ENCODE peak calls at places on chromosomes 12 and 14, in eight cellular contexts. One of them, this sample, is unnamed. For H3K27me3, the result is how much of the 10 kb centered on the place peaks cover.

GRCh38 chr14:99724196-99724891 is 40.2 kb downstream of the CYP46A1 start:
- DNase-seq in dorsolateral prefrontal cortex: no peak
- DNase-seq in HL-60: no peak
- DNase-seq in cardiac muscle cell: no peak
- DNase-seq in heart right ventricle: no peak
- DNase-seq in left ventricle myocardium inferior: no peak
- DNase-seq in thyroid gland: no peak
- DNase-seq in brain microvascular endothelial cell: no peak
- DNase-seq in this sample: no peak

GRCh38 chr12:6700646-6701051 is at the start of gene PIANP:
- DNase-seq in heart right ventricle: peak
- DNase-seq in left ventricle myocardium inferior: peak
- DNase-seq in brain microvascular endothelial cell: no peak
- DNase-seq in dorsolateral prefrontal cortex: peak
- DNase-seq in HL-60: no peak
- DNase-seq in thyroid gland: no peak
- DNase-seq in cardiac muscle cell: peak
- DNase-seq in this sample: peak

GRCh38 chr12:127245009-127245408 is 1022.0 kb upstream of the TMEM132C start:
- DNase-seq in left ventricle myocardium inferior: no peak
- DNase-seq in thyroid gland: no peak
- DNase-seq in dorsolateral prefrontal cortex: no peak
- DNase-seq in heart right ventricle: no peak
- DNase-seq in cardiac muscle cell: no peak
- DNase-seq in HL-60: no peak
- DNase-seq in brain microvascular endothelial cell: no peak
- DNase-seq in this sample: no peak

GRCh38 chr12:130214686-130215370 is 52.6 kb downstream of the FZD10 start:
- DNase-seq in heart right ventricle: no peak
- DNase-seq in brain microvascular endothelial cell: no peak
- DNase-seq in dorsolateral prefrontal cortex: no peak
- DNase-seq in left ventricle myocardium inferior: no peak
- DNase-seq in cardiac muscle cell: no peak
- DNase-seq in HL-60: no peak
- DNase-seq in thyroid gland: no peak
- DNase-seq in this sample: no peak

GRCh38 chr12:9727813-9728212 is 5.1 kb downstream of the CLECL1 start:
- DNase-seq in left ventricle myocardium inferior: no peak
- DNase-seq in brain microvascular endothelial cell: no peak
- DNase-seq in dorsolateral prefrontal cortex: no peak
- DNase-seq in HL-60: no peak
- DNase-seq in thyroid gland: no peak
- DNase-seq in cardiac muscle cell: no peak
- DNase-seq in heart right ventricle: no peak
- DNase-seq in this sample: no peak

GRCh38 chr14:38931969-38932652 is 170.9 kb downstream of the SEC23A start:
- DNase-seq in cardiac muscle cell: no peak
- DNase-seq in HL-60: no peak
- DNase-seq in thyroid gland: peak
- DNase-seq in heart right ventricle: no peak
- DNase-seq in brain microvascular endothelial cell: no peak
- DNase-seq in left ventricle myocardium inferior: no peak
- DNase-seq in dorsolateral prefrontal cortex: no peak
- DNase-seq in this sample: no peak

GRCh38 chr12:124938606-124939427 is 24.4 kb upstream of the UBC start:
- DNase-seq in dorsolateral prefrontal cortex: peak
- DNase-seq in cardiac muscle cell: peak
- DNase-seq in heart right ventricle: peak
- DNase-seq in thyroid gland: peak
- DNase-seq in HL-60: no peak
- DNase-seq in brain microvascular endothelial cell: peak
- DNase-seq in left ventricle myocardium inferior: peak
- DNase-seq in this sample: peak

GRCh38 chr14:33996450-33996849 is 45.6 kb upstream of the EGLN3 start:
- DNase-seq in left ventricle myocardium inferior: no peak
- DNase-seq in heart right ventricle: no peak
- DNase-seq in thyroid gland: no peak
- DNase-seq in dorsolateral prefrontal cortex: no peak
- DNase-seq in cardiac muscle cell: no peak
- DNase-seq in brain microvascular endothelial cell: no peak
- DNase-seq in HL-60: no peak
- DNase-seq in this sample: no peak

GRCh38 chr14:52052991-52053390 is 15.9 kb downstream of the NID2 start:
- DNase-seq in left ventricle myocardium inferior: no peak
- DNase-seq in brain microvascular endothelial cell: peak
- DNase-seq in HL-60: no peak
- DNase-seq in thyroid gland: peak
- DNase-seq in heart right ventricle: no peak
- DNase-seq in cardiac muscle cell: no peak
- DNase-seq in dorsolateral prefrontal cortex: no peak
- DNase-seq in this sample: no peak

GRCh38 chr12:15530361-15530760 is 208.1 kb downstream of the PTPRO start:
- DNase-seq in left ventricle myocardium inferior: no peak
- DNase-seq in HL-60: no peak
- DNase-seq in heart right ventricle: no peak
- DNase-seq in thyroid gland: no peak
- DNase-seq in brain microvascular endothelial cell: no peak
- DNase-seq in cardiac muscle cell: no peak
- DNase-seq in dorsolateral prefrontal cortex: no peak
- DNase-seq in this sample: no peak

GRCh38 chr14:59133709-59134108 is 54.8 kb upstream of the DAAM1 start:
- DNase-seq in dorsolateral prefrontal cortex: no peak
- DNase-seq in cardiac muscle cell: no peak
- DNase-seq in heart right ventricle: no peak
- DNase-seq in brain microvascular endothelial cell: no peak
- DNase-seq in HL-60: no peak
- DNase-seq in thyroid gland: no peak
- DNase-seq in left ventricle myocardium inferior: no peak
- DNase-seq in this sample: no peak

GRCh38 chr12:62605972-62606371 is 139.3 kb downstream of the MON2 start:
- DNase-seq in cardiac muscle cell: no peak
- DNase-seq in HL-60: no peak
- DNase-seq in dorsolateral prefrontal cortex: no peak
- DNase-seq in thyroid gland: peak
- DNase-seq in brain microvascular endothelial cell: no peak
- DNase-seq in heart right ventricle: no peak
- DNase-seq in left ventricle myocardium inferior: no peak
- DNase-seq in this sample: no peak

GRCh38 chr12:75550401-75550851 is 39.0 kb upstream of the KRR1 start:
- DNase-seq in brain microvascular endothelial cell: no peak
- DNase-seq in dorsolateral prefrontal cortex: no peak
- DNase-seq in cardiac muscle cell: peak
- DNase-seq in HL-60: no peak
- DNase-seq in heart right ventricle: peak
- DNase-seq in left ventricle myocardium inferior: peak
- DNase-seq in thyroid gland: peak
- DNase-seq in this sample: no peak

GRCh38 chr12:122979001-122979907 is 1.2 kb upstream of the ARL6IP4 start:
- DNase-seq in brain microvascular endothelial cell: no peak
- DNase-seq in HL-60: no peak
- DNase-seq in cardiac muscle cell: no peak
- DNase-seq in heart right ventricle: no peak
- DNase-seq in left ventricle myocardium inferior: no peak
- DNase-seq in thyroid gland: no peak
- DNase-seq in dorsolateral prefrontal cortex: no peak
- DNase-seq in this sample: no peak

GRCh38 chr14:103894723-103895059 is 33.6 kb upstream of the TDRD9 start:
- DNase-seq in HL-60: no peak
- DNase-seq in left ventricle myocardium inferior: no peak
- DNase-seq in cardiac muscle cell: no peak
- DNase-seq in thyroid gland: no peak
- DNase-seq in heart right ventricle: no peak
- DNase-seq in dorsolateral prefrontal cortex: no peak
- DNase-seq in brain microvascular endothelial cell: no peak
- DNase-seq in this sample: no peak

GRCh38 chr12:26699237-26699636 is 133.8 kb downstream of the ITPR2 start:
- DNase-seq in brain microvascular endothelial cell: peak
- DNase-seq in heart right ventricle: no peak
- DNase-seq in cardiac muscle cell: no peak
- DNase-seq in left ventricle myocardium inferior: no peak
- DNase-seq in thyroid gland: no peak
- DNase-seq in HL-60: no peak
- DNase-seq in dorsolateral prefrontal cortex: no peak
- DNase-seq in this sample: no peak

GRCh38 chr12:75568387-75568786 is 57.0 kb upstream of the KRR1 start:
- DNase-seq in brain microvascular endothelial cell: no peak
- DNase-seq in thyroid gland: no peak
- DNase-seq in HL-60: no peak
- DNase-seq in cardiac muscle cell: no peak
- DNase-seq in heart right ventricle: no peak
- DNase-seq in dorsolateral prefrontal cortex: no peak
- DNase-seq in left ventricle myocardium inferior: no peak
- DNase-seq in this sample: no peak

GRCh38 chr14:100127853-100128455 is 31.5 kb downstream of the DEGS2 start:
- DNase-seq in dorsolateral prefrontal cortex: no peak
- DNase-seq in left ventricle myocardium inferior: no peak
- DNase-seq in brain microvascular endothelial cell: no peak
- DNase-seq in cardiac muscle cell: no peak
- DNase-seq in thyroid gland: no peak
- DNase-seq in HL-60: no peak
- DNase-seq in heart right ventricle: no peak
- DNase-seq in this sample: no peak

GRCh38 chr14:61343991-61344405 is 22.6 kb downstream of the PRKCH start:
- DNase-seq in left ventricle myocardium inferior: no peak
- DNase-seq in dorsolateral prefrontal cortex: no peak
- DNase-seq in heart right ventricle: no peak
- DNase-seq in thyroid gland: no peak
- DNase-seq in HL-60: no peak
- DNase-seq in cardiac muscle cell: no peak
- DNase-seq in brain microvascular endothelial cell: no peak
- DNase-seq in this sample: no peak

GRCh38 chr12:63967781-63968180 is 123.3 kb downstream of the SRGAP1 start:
- DNase-seq in thyroid gland: no peak
- DNase-seq in left ventricle myocardium inferior: no peak
- DNase-seq in dorsolateral prefrontal cortex: no peak
- DNase-seq in HL-60: no peak
- DNase-seq in cardiac muscle cell: no peak
- DNase-seq in brain microvascular endothelial cell: no peak
- DNase-seq in heart right ventricle: no peak
- DNase-seq in this sample: no peak

GRCh38 chr14:50666772-50667490 is 1.2 kb downstream of the SAV1 start:
- DNase-seq in HL-60: no peak
- DNase-seq in dorsolateral prefrontal cortex: no peak
- DNase-seq in thyroid gland: peak
- DNase-seq in heart right ventricle: no peak
- DNase-seq in cardiac muscle cell: peak
- DNase-seq in left ventricle myocardium inferior: no peak
- DNase-seq in brain microvascular endothelial cell: peak
- DNase-seq in this sample: peak

GRCh38 chr12:46944104-46944503 is 118.3 kb upstream of the SLC38A4 start:
- DNase-seq in brain microvascular endothelial cell: peak
- DNase-seq in thyroid gland: no peak
- DNase-seq in HL-60: no peak
- DNase-seq in cardiac muscle cell: peak
- DNase-seq in left ventricle myocardium inferior: no peak
- DNase-seq in heart right ventricle: no peak
- DNase-seq in dorsolateral prefrontal cortex: no peak
- DNase-seq in this sample: no peak

GRCh38 chr12:127411981-127412380 is 855.0 kb upstream of the TMEM132C start:
- DNase-seq in brain microvascular endothelial cell: no peak
- DNase-seq in HL-60: no peak
- DNase-seq in heart right ventricle: no peak
- DNase-seq in cardiac muscle cell: no peak
- DNase-seq in left ventricle myocardium inferior: no peak
- DNase-seq in dorsolateral prefrontal cortex: no peak
- DNase-seq in thyroid gland: no peak
- DNase-seq in this sample: no peak

GRCh38 chr12:128797119-128798118 is 26.3 kb downstream of the SLC15A4 start:
- DNase-seq in dorsolateral prefrontal cortex: no peak
- DNase-seq in cardiac muscle cell: no peak
- DNase-seq in heart right ventricle: no peak
- DNase-seq in left ventricle myocardium inferior: no peak
- DNase-seq in brain microvascular endothelial cell: no peak
- DNase-seq in thyroid gland: no peak
- DNase-seq in HL-60: no peak
- DNase-seq in this sample: no peak
- H3K27ac ChIP-seq in dorsolateral prefrontal cortex: peak
- H3K27ac ChIP-seq in cardiac muscle cell: no peak
- H3K27ac ChIP-seq in heart right ventricle: no peak
- H3K27ac ChIP-seq in left ventricle myocardium inferior: peak
- H3K27ac ChIP-seq in brain microvascular endothelial cell: no peak
- H3K27ac ChIP-seq in thyroid gland: no peak
- H3K27ac ChIP-seq in HL-60: no peak
- H3K27ac ChIP-seq in this sample: peak

DNA sequence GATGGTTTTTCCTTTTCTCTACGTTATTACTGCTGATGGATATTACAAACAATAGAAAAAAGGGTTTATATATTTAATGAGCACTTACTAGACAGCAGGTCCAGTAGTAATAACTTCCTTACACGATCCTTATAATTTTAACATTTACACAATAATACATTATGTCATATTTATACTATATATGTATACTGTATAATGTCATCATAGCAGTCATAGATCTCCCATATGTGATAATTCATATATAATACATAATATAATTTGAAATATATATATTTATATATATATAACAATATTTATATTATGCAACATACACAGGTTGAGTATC is 92.3 kb downstream of the KSR2 start:
- DNase-seq in cardiac muscle cell: no peak
- DNase-seq in heart right ventricle: no peak
- DNase-seq in left ventricle myocardium inferior: no peak
- DNase-seq in HL-60: no peak
- DNase-seq in dorsolateral prefrontal cortex: no peak
- DNase-seq in brain microvascular endothelial cell: no peak
- DNase-seq in thyroid gland: no peak
- DNase-seq in this sample: no peak
- H3K27me3 ChIP-seq in cardiac muscle cell: under half
- H3K27me3 ChIP-seq in heart right ventricle: under half
- H3K27me3 ChIP-seq in left ventricle myocardium inferior: half or more
- H3K27me3 ChIP-seq in HL-60: under half
- H3K27me3 ChIP-seq in dorsolateral prefrontal cortex: under half
- H3K27me3 ChIP-seq in brain microvascular endothelial cell: under half
- H3K27me3 ChIP-seq in thyroid gland: under half
- H3K27me3 ChIP-seq in this sample: under half

GRCh38 chr14:101737414-101738367 is 23.8 kb upstream of the PPP2R5C start:
- DNase-seq in thyroid gland: no peak
- DNase-seq in left ventricle myocardium inferior: no peak
- DNase-seq in dorsolateral prefrontal cortex: no peak
- DNase-seq in cardiac muscle cell: no peak
- DNase-seq in heart right ventricle: no peak
- DNase-seq in brain microvascular endothelial cell: no peak
- DNase-seq in HL-60: no peak
- DNase-seq in this sample: no peak
- TF ChIP-seq CTCF in thyroid gland: no peak
- TF ChIP-seq CTCF in left ventricle myocardium inferior: peak
- TF ChIP-seq CTCF in dorsolateral prefrontal cortex: no peak
- TF ChIP-seq CTCF in cardiac muscle cell: no peak
- TF ChIP-seq CTCF in heart right ventricle: peak
- TF ChIP-seq CTCF in brain microvascular endothelial cell: no peak
- TF ChIP-seq CTCF in HL-60: no peak
- TF ChIP-seq CTCF in this sample: peak

DNA sequence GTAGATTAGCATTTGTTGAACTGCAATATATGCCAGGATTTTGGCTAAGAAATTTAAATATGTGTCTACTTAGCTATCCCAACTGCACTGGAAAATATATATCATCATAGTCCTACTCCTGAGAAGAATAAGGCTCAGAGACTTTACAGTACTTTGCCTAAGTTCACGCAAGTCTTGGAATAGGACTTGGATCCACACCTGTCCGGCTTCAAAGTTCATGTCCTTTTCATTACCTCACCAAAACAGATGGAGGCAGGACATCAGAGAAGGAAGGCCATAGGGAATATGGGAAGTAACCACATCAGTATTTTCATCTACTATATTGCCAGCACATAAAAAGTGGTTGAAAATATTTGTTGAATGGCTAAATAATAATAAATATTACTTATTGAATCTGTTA is 358.5 kb downstream of the PRKD1 start:
- DNase-seq in left ventricle myocardium inferior: no peak
- DNase-seq in heart right ventricle: no peak
- DNase-seq in HL-60: no peak
- DNase-seq in thyroid gland: no peak
- DNase-seq in brain microvascular endothelial cell: no peak
- DNase-seq in dorsolateral prefrontal cortex: no peak
- DNase-seq in cardiac muscle cell: no peak
- DNase-seq in this sample: no peak
- H3K27ac ChIP-seq in left ventricle myocardium inferior: no peak
- H3K27ac ChIP-seq in heart right ventricle: no peak
- H3K27ac ChIP-seq in HL-60: no peak
- H3K27ac ChIP-seq in thyroid gland: no peak
- H3K27ac ChIP-seq in brain microvascular endothelial cell: no peak
- H3K27ac ChIP-seq in dorsolateral prefrontal cortex: no peak
- H3K27ac ChIP-seq in cardiac muscle cell: no peak
- H3K27ac ChIP-seq in this sample: no peak